ENCODE peak calls at places on chromosomes 13 and 19, in six cellular contexts. G is heart left ventricle; X is tibial nerve; V is CD8-positive, alpha-beta memory T cell; C is cardiac muscle cell; Q is GM23248. H is an unnamed sample. For H3K4me1, the result is how much of the 10 kb centered on the place peaks cover.

GRCh38 chr13:52949744-52950143 is 78.9 kb upstream of the OLFM4 start:
- DNase-seq in C (no peak), G (peak), V (no peak), Q (no peak), X (no peak), H (no peak)

GRCh38 chr19:12687496-12688196 is at the start of gene GNG14:
- DNase-seq in Q (no peak), C (no peak), V (no peak), G (no peak), X (no peak), H (no peak)

GRCh38 chr13:30725331-30726085 is 9.8 kb upstream of the ALOX5AP start:
- DNase-seq in C (no peak), X (no peak), G (no peak), V (no peak), Q (peak), H (no peak)

GRCh38 chr19:2428756-2429711 is 1.6 kb upstream of the TIMM13 start:
- DNase-seq in G (no peak), V (no peak), Q (no peak), C (no peak), X (no peak), H (no peak)

GRCh38 chr19:2053601-2054389 is 2.8 kb upstream of the MKNK2 start:
- DNase-seq in C (peak), V (no peak), X (no peak), Q (no peak), G (peak), H (no peak)

GRCh38 chr13:42612021-42612765 is 38.2 kb downstream of the TNFSF11 start:
- DNase-seq in Q (no peak), V (no peak), C (no peak), X (no peak), G (no peak), H (no peak)

GRCh38 chr19:18610556-18611326 is 1.9 kb upstream of the TMEM59L start:
- DNase-seq in V (no peak), X (no peak), Q (no peak), C (no peak), G (no peak), H (no peak)

GRCh38 chr13:112842343-112842856 is 126.6 kb upstream of the MCF2L start:
- DNase-seq in V (no peak), X (peak), C (peak), Q (no peak), G (peak), H (no peak)

GRCh38 chr13:102878491-102878890 is 32.7 kb downstream of the ERCC5 start:
- DNase-seq in Q (peak), G (no peak), X (no peak), C (peak), V (no peak), H (no peak)

GRCh38 chr19:56103027-56103614 is 18.0 kb downstream of the ZNF787 start:
- DNase-seq in V (no peak), C (no peak), G (no peak), Q (no peak), X (no peak), H (no peak)

GRCh38 chr19:7650148-7650547 is 13.2 kb downstream of the STXBP2 start:
- DNase-seq in X (no peak), Q (no peak), V (no peak), G (no peak), C (no peak), H (no peak)

GRCh38 chr19:57282011-57282636 is 1.8 kb downstream of the ZNF460 start:
- DNase-seq in X (no peak), C (no peak), G (no peak), Q (no peak), V (no peak), H (no peak)

GRCh38 chr13:39023761-39024160 is 14.1 kb downstream of the PROSER1 start:
- DNase-seq in C (peak), G (no peak), V (no peak), Q (no peak), X (no peak), H (peak)

GRCh38 chr19:53908106-53908932 is 759 bp upstream of the CACNG7 start:
- DNase-seq in G (peak), Q (peak), C (peak), X (no peak), V (no peak), H (peak)

GRCh38 chr19:44988896-44989563 is 12.2 kb upstream of the RELB start:
- DNase-seq in X (peak), G (peak), C (peak), Q (peak), V (peak), H (peak)

GRCh38 chr13:33543631-33544030 is 258.1 kb upstream of the STARD13 start:
- DNase-seq in G (no peak), V (no peak), X (no peak), C (no peak), Q (peak), H (peak)

GRCh38 chr13:51643114-51643881 is 59.0 kb downstream of the WDFY2 start:
- DNase-seq in X (no peak), Q (peak), C (peak), G (no peak), V (no peak), H (peak)

GRCh38 chr19:31515931-31516330 is 166.7 kb upstream of the TSHZ3 start:
- DNase-seq in C (peak), X (no peak), G (no peak), V (no peak), Q (peak), H (peak)

GRCh38 chr19:2171349-2172145 is 7.8 kb downstream of the DOT1L start:
- DNase-seq in V (peak), X (no peak), C (peak), Q (no peak), G (peak), H (no peak)

GRCh38 chr19:45852941-45853340 is 10.0 kb downstream of the SYMPK start:
- DNase-seq in C (no peak), Q (no peak), G (no peak), X (no peak), V (no peak), H (no peak)

GRCh38 chr13:101157261-101157660 is 259.0 kb downstream of the NALCN start:
- DNase-seq in C (no peak), G (no peak), V (no peak), X (no peak), Q (peak), H (no peak)

GRCh38 chr13:41061914-41062837 is 867 bp downstream of the WBP4 start:
- DNase-seq in X (no peak), V (no peak), C (peak), G (no peak), Q (peak), H (peak)

GRCh38 chr13:52984881-52985363 is 43.7 kb upstream of the OLFM4 start:
- DNase-seq in X (no peak), C (no peak), G (no peak), V (no peak), Q (no peak), H (no peak)

GRCh38 chr19:50646074-50646807 is 3.0 kb upstream of the C19orf81 start:
- DNase-seq in Q (peak), G (no peak), X (no peak), C (peak), V (no peak), H (no peak)

GRCh38 chr19:13827656-13828055 is 32.4 kb downstream of the ZSWIM4 start:
- DNase-seq in Q (peak), X (no peak), G (no peak), C (no peak), V (no peak), H (no peak)

GRCh38 chr13:94140027-94140426 is 339.5 kb downstream of the DCT start:
- DNase-seq in Q (no peak), V (no peak), X (no peak), G (no peak), C (no peak), H (no peak)

GRCh38 chr13:22062478-22063205 is 391.8 kb downstream of the FGF9 start:
- DNase-seq in G (no peak), C (no peak), V (no peak), Q (peak), X (no peak), H (no peak)

GRCh38 chr13:113815151-113816058 is 48.5 kb downstream of the GAS6 start:
- DNase-seq in V (no peak), X (no peak), C (no peak), Q (no peak), G (no peak), H (no peak)

GRCh38 chr19:39144487-39145071 is 19.0 kb downstream of the PAK4 start:
- DNase-seq in X (no peak), V (no peak), Q (no peak), G (no peak), C (peak), H (no peak)

GRCh38 chr13:30121244-30121643 is 186.1 kb downstream of the KATNAL1 start:
- DNase-seq in X (no peak), C (no peak), G (no peak), Q (no peak), V (no peak), H (no peak)

DNA sequence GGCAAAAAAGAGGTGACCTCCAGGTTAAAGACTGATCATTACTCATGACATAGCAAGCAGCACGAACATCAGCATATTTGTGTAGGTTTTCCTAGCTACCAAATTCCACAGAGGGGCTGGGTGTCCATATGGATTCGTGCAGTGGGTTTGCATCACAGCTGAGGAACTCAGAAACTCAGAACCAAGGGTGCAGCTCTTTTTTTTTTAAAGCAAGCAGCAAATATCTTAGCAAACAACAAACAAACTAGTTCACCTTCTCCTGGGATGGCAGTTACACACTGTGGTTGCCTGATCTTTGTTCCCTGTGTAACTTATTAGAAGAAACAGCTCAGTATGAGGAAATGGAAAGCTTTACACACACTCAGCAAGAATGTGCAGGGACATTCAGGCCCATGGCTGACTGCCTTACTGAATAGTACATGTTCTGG is 4.1 kb downstream of the NDFIP2 start:
- DNase-seq in C (peak), X (no peak), V (no peak), G (no peak), Q (peak), H (peak)
- H3K4me1 ChIP-seq in C (under half), X (under half), V (under half), G (under half), Q (half or more), H (under half)

GRCh38 chr13:48493076-48493765 is 39.7 kb downstream of the RCBTB2 start:
- DNase-seq in Q (peak), G (peak), X (no peak), C (peak), V (no peak), H (no peak)
- H3K4me1 ChIP-seq in Q (under half), G (under half), X (under half), C (under half), V (half or more), H (under half)

GRCh38 chr19:723714-724113 is 15.0 kb downstream of the PALM start:
- DNase-seq in V (no peak), X (no peak), G (no peak), Q (no peak), C (no peak), H (no peak)
- H3K4me1 ChIP-seq in V (under half), X (under half), G (under half), Q (under half), C (under half), H (under half)

DNA sequence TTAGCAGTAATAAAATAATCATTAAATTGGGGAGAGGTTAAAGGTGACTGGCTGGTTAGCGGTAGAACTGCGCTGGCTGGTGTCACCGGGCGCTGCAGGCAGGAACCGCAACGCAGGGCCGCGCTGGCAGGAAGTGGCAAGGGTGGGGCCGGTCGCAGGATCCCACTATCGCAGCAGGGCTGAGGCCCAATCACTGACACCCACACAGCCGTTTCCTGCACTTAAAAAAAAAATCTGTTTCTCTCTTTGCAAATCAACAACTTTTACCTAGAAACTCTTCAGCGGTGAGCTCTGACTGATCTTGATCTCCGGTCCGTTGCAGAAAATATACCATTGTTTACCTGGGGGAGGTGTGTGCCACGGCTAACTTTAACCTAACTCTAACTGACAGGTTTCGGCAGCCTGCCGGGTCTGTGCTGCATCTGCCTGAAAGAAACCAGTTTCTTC is 46.9 kb downstream of the KLF2 start:
- DNase-seq in G (peak), X (no peak), Q (no peak), V (peak), C (no peak), H (no peak)
- H3K4me1 ChIP-seq in G (under half), X (half or more), Q (under half), V (half or more), C (under half), H (under half)

DNA sequence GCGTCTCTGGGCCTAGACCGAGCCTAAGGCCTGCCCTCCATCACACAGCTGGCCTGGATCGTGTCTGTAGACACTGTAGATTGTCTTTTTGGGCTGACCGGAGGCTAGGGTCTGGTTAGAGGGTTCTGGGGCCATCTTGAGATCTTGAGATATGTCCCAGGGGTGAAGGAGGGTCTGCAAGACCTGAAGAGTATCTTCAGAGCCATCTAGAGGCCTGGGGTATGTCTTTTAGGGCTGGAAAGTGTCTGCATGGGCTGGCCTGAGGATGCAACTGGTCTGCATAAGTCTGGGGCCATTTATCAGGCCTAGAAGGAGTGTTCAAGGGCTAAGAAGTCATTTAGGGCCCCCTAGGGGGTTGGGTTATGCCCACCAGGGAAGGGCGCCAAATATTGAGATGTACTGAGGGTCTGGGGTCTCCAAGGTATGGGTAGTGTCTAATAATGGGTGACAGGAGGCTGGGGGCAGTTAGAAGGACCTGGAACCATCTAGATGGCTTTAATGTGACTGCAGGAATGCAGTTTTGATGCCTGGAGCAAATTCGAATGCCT is 553 bp downstream of the SCAF1 start:
- DNase-seq in G (no peak), V (no peak), X (no peak), Q (no peak), C (no peak), H (no peak)
- H3K4me1 ChIP-seq in G (under half), V (under half), X (under half), Q (under half), C (under half), H (under half)

GRCh38 chr13:48574036-48574796 is 41.3 kb upstream of the RCBTB2 start:
- DNase-seq in Q (no peak), V (no peak), G (no peak), C (no peak), X (no peak), H (no peak)

GRCh38 chr13:48576448-48576993 is 43.6 kb upstream of the RCBTB2 start:
- DNase-seq in C (no peak), G (no peak), X (no peak), V (no peak), Q (no peak), H (no peak)

GRCh38 chr13:48578516-48579166 is 45.8 kb upstream of the RCBTB2 start:
- DNase-seq in X (no peak), V (no peak), C (no peak), Q (no peak), G (peak), H (no peak)

GRCh38 chr13:48573213-48573612 is 40.3 kb upstream of the RCBTB2 start:
- DNase-seq in V (no peak), Q (no peak), X (no peak), C (no peak), G (no peak), H (no peak)

GRCh38 chr13:48575014-48575413 is 42.1 kb upstream of the RCBTB2 start:
- DNase-seq in C (no peak), Q (no peak), V (no peak), G (no peak), X (no peak), H (no peak)
- H3K4me1 ChIP-seq in C (under half), Q (under half), V (under half), G (under half), X (under half), H (under half)

DNA sequence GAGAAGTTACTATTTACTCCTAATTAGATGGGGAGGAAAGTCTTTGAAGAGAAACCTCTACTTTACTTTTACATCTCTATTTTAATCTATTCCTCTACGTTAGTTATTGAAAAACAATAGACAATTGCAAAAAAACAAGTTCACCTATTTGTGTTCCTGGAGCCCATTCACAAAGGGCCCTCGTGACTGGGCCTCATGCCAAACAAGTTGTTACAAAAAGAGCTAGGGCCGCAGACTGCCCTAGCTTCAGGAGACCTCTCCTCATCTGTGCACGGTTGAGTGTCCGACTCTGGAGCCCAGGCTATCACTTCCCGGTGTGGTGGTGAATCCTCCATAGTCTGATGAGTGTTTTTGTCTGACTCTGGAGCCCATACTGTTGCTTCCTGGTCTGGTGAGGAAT is 190.9 kb downstream of the ZNF486 start:
- DNase-seq in C (no peak), V (no peak), G (no peak), X (no peak), Q (no peak), H (no peak)
- H3K4me1 ChIP-seq in C (under half), V (under half), G (under half), X (under half), Q (under half), H (under half)

GRCh38 chr19:10406191-10406590 is 2.8 kb upstream of the CDC37 start:
- DNase-seq in Q (no peak), X (no peak), G (no peak), C (no peak), V (no peak), H (no peak)

GRCh38 chr19:10403137-10404021 is at the start of gene CDC37:
- DNase-seq in Q (peak), C (peak), V (peak), G (peak), X (peak), H (peak)

GRCh38 chr19:10402441-10403038 is 802 bp downstream of the CDC37 start:
- DNase-seq in C (peak), Q (peak), X (no peak), G (peak), V (no peak), H (peak)

GRCh38 chr19:10407102-10407501 is 3.8 kb upstream of the CDC37 start:
- DNase-seq in C (no peak), V (no peak), Q (no peak), X (no peak), G (no peak), H (no peak)

GRCh38 chr19:10404888-10405808 is 1.8 kb upstream of the CDC37 start:
- DNase-seq in G (no peak), Q (peak), C (no peak), V (no peak), X (no peak), H (peak)
- H3K4me1 ChIP-seq in G (under half), Q (under half), C (under half), V (half or more), X (under half), H (under half)